ENCODE peak calls at places on chromosome 21, in seven cellular contexts. Y is dorsolateral prefrontal cortex; I is Right ventricle myocardium superior; U is stimulated activated CD8-positive, alpha-beta memory T cell treated with anti-CD3 and anti-CD28 coated beads, Interleukin-4, amount 100 ng/mL, for 24 hours; Q is AG08396; C is ovary; G is T-helper 17 cell. M is an unnamed sample.

GRCh38 chr21:38140192-38140905 is 116.4 kb upstream of the KCNJ15 start:
- DNase-seq in G (no peak), Q (peak), Y (no peak), C (no peak), U (no peak), I (peak), M (no peak)

GRCh38 chr21:32137266-32137665 is 141.6 kb downstream of the MIS18A start:
- DNase-seq in I (no peak), Y (no peak), G (no peak), C (no peak), U (no peak), Q (no peak), M (no peak)

GRCh38 chr21:37551406-37552355 is 185.1 kb downstream of the DYRK1A start:
- DNase-seq in G (no peak), C (peak), U (no peak), I (no peak), Q (no peak), Y (no peak), M (no peak)

GRCh38 chr21:40852563-40852962 is 5.6 kb upstream of the DSCAM start:
- DNase-seq in U (no peak), C (no peak), Q (no peak), I (no peak), G (no peak), Y (no peak), M (no peak)

GRCh38 chr21:29366532-29366931 is 67.8 kb downstream of the BACH1 start:
- DNase-seq in Q (no peak), U (no peak), Y (no peak), G (no peak), C (no peak), I (no peak), M (no peak)

GRCh38 chr21:41659791-41660560 is 106.9 kb downstream of the RIPK4 start:
- DNase-seq in Y (no peak), C (no peak), I (no peak), U (no peak), G (no peak), Q (no peak), M (no peak)

GRCh38 chr21:28392436-28392835 is 600.2 kb downstream of the LTN1 start:
- DNase-seq in C (no peak), Q (no peak), I (no peak), G (no peak), U (no peak), Y (no peak), M (no peak)

GRCh38 chr21:42850866-42851391 is 28.4 kb downstream of the WDR4 start:
- DNase-seq in Y (no peak), G (no peak), U (no peak), Q (no peak), C (no peak), I (no peak), M (peak)

GRCh38 chr21:42675403-42675802 is 22.0 kb downstream of the PDE9A start:
- DNase-seq in I (no peak), Q (no peak), U (no peak), G (no peak), C (no peak), Y (no peak), M (no peak)

GRCh38 chr21:15774590-15774989 is 44.8 kb downstream of the USP25 start:
- DNase-seq in Q (no peak), G (no peak), Y (no peak), I (no peak), U (no peak), C (no peak), M (no peak)

GRCh38 chr21:44466996-44467858 is 11.9 kb downstream of the LRRC3 start:
- DNase-seq in G (no peak), U (no peak), C (no peak), Y (no peak), Q (no peak), I (no peak), M (no peak)

GRCh38 chr21:37435120-37435519 is 68.5 kb downstream of the DYRK1A start:
- DNase-seq in C (no peak), G (no peak), I (peak), U (peak), Q (peak), Y (peak), M (no peak)

GRCh38 chr21:14690886-14691285 is 144.8 kb upstream of the SAMSN1 start:
- DNase-seq in Q (no peak), I (no peak), C (no peak), U (no peak), Y (no peak), G (no peak), M (no peak)

GRCh38 chr21:33334824-33335223 is 10.1 kb downstream of the IFNAR1 start:
- DNase-seq in C (no peak), U (no peak), G (no peak), Y (no peak), I (no peak), Q (no peak), M (no peak)

GRCh38 chr21:15682182-15682895 is 47.4 kb upstream of the USP25 start:
- DNase-seq in C (no peak), U (no peak), Y (no peak), Q (peak), I (no peak), G (no peak), M (no peak)

GRCh38 chr21:39136711-39137110 is 46.5 kb downstream of the PSMG1 start:
- DNase-seq in I (no peak), Q (peak), G (no peak), Y (no peak), C (no peak), U (no peak), M (no peak)

GRCh38 chr21:16536661-16537359 is 807.0 kb downstream of the USP25 start:
- DNase-seq in Y (no peak), U (no peak), C (no peak), G (no peak), Q (no peak), I (no peak), M (no peak)

GRCh38 chr21:43313939-43314405 is 113.0 kb downstream of the SIK1 start:
- DNase-seq in U (no peak), Y (no peak), I (peak), C (peak), Q (no peak), G (no peak), M (no peak)

GRCh38 chr21:33880626-33881025 is 35.0 kb downstream of the ATP5PO start:
- DNase-seq in Y (no peak), U (no peak), I (no peak), G (no peak), C (no peak), Q (no peak), M (no peak)

GRCh38 chr21:25790122-25790951 is 55.6 kb downstream of the GABPA start:
- DNase-seq in I (no peak), U (no peak), Y (no peak), Q (peak), C (no peak), G (no peak), M (no peak)

GRCh38 chr21:36075171-36075570 is 5.3 kb downstream of the CBR1 start:
- DNase-seq in Q (no peak), Y (no peak), I (no peak), U (no peak), G (no peak), C (no peak), M (no peak)

GRCh38 chr21:30646904-30647303 is 4.2 kb downstream of the KRTAP20-3 start:
- DNase-seq in C (no peak), I (no peak), G (no peak), U (no peak), Q (no peak), Y (no peak), M (no peak)

GRCh38 chr21:45167796-45168222 is 93.4 kb downstream of the ADARB1 start:
- DNase-seq in C (no peak), U (no peak), I (no peak), G (no peak), Q (peak), Y (no peak), M (no peak)

M was measured in GM12892.